ENCODE peak calls at places on chromosomes 13 and 19, in ten cellular contexts. One of them, this sample, is unnamed. For H3K9me3, the result is how much of the 10 kb centered on the place peaks cover.

GRCh38 chr13:44432595-44432994 is 59.0 kb downstream of the SERP2 start:
- DNase-seq in upper lobe of right lung: no peak
- DNase-seq in CD8-positive, alpha-beta memory T cell: no peak
- DNase-seq in IMR-90: peak
- DNase-seq in cardiac muscle cell: no peak
- DNase-seq in heart left ventricle: no peak
- DNase-seq in PC-9: no peak
- DNase-seq in lung: no peak
- DNase-seq in prostate gland: no peak
- DNase-seq in sigmoid colon: no peak
- DNase-seq in this sample: no peak

GRCh38 chr19:39246951-39247669 is 1.5 kb downstream of the IFNL4 start:
- DNase-seq in upper lobe of right lung: peak
- DNase-seq in CD8-positive, alpha-beta memory T cell: peak
- DNase-seq in IMR-90: no peak
- DNase-seq in cardiac muscle cell: no peak
- DNase-seq in heart left ventricle: no peak
- DNase-seq in PC-9: no peak
- DNase-seq in lung: no peak
- DNase-seq in prostate gland: no peak
- DNase-seq in sigmoid colon: no peak
- DNase-seq in this sample: no peak

GRCh38 chr19:29714371-29714952 is 599 bp downstream of the C19orf12 start:
- DNase-seq in upper lobe of right lung: peak
- DNase-seq in CD8-positive, alpha-beta memory T cell: no peak
- DNase-seq in IMR-90: no peak
- DNase-seq in cardiac muscle cell: no peak
- DNase-seq in heart left ventricle: no peak
- DNase-seq in PC-9: no peak
- DNase-seq in lung: no peak
- DNase-seq in prostate gland: no peak
- DNase-seq in sigmoid colon: no peak
- DNase-seq in this sample: peak

GRCh38 chr13:78137404-78138142 is 218.9 kb upstream of the EDNRB start:
- DNase-seq in upper lobe of right lung: no peak
- DNase-seq in CD8-positive, alpha-beta memory T cell: peak
- DNase-seq in IMR-90: peak
- DNase-seq in cardiac muscle cell: peak
- DNase-seq in heart left ventricle: no peak
- DNase-seq in PC-9: no peak
- DNase-seq in lung: peak
- DNase-seq in prostate gland: peak
- DNase-seq in sigmoid colon: no peak
- DNase-seq in this sample: no peak

GRCh38 chr19:15432629-15433518 is 14.1 kb upstream of the AKAP8L start:
- DNase-seq in upper lobe of right lung: peak
- DNase-seq in CD8-positive, alpha-beta memory T cell: peak
- DNase-seq in IMR-90: peak
- DNase-seq in cardiac muscle cell: peak
- DNase-seq in heart left ventricle: peak
- DNase-seq in PC-9: peak
- DNase-seq in lung: peak
- DNase-seq in prostate gland: peak
- DNase-seq in sigmoid colon: peak
- DNase-seq in this sample: peak

GRCh38 chr13:34349091-34349722 is 531.3 kb downstream of the RFC3 start:
- DNase-seq in upper lobe of right lung: no peak
- DNase-seq in CD8-positive, alpha-beta memory T cell: no peak
- DNase-seq in IMR-90: peak
- DNase-seq in cardiac muscle cell: no peak
- DNase-seq in heart left ventricle: peak
- DNase-seq in PC-9: peak
- DNase-seq in lung: peak
- DNase-seq in prostate gland: no peak
- DNase-seq in sigmoid colon: peak
- DNase-seq in this sample: no peak

GRCh38 chr13:29924482-29924884 is 74.1 kb upstream of the UBL3 start:
- DNase-seq in upper lobe of right lung: no peak
- DNase-seq in CD8-positive, alpha-beta memory T cell: no peak
- DNase-seq in IMR-90: peak
- DNase-seq in cardiac muscle cell: no peak
- DNase-seq in heart left ventricle: no peak
- DNase-seq in PC-9: peak
- DNase-seq in lung: peak
- DNase-seq in prostate gland: no peak
- DNase-seq in sigmoid colon: no peak
- DNase-seq in this sample: no peak

GRCh38 chr19:4575978-4576933 is 16.8 kb upstream of the SEMA6B start:
- DNase-seq in upper lobe of right lung: peak
- DNase-seq in CD8-positive, alpha-beta memory T cell: peak
- DNase-seq in IMR-90: peak
- DNase-seq in cardiac muscle cell: peak
- DNase-seq in heart left ventricle: peak
- DNase-seq in PC-9: no peak
- DNase-seq in lung: peak
- DNase-seq in prostate gland: peak
- DNase-seq in sigmoid colon: peak
- DNase-seq in this sample: peak

GRCh38 chr19:2976609-2977000 is 759 bp upstream of the TLE6 start:
- DNase-seq in upper lobe of right lung: no peak
- DNase-seq in CD8-positive, alpha-beta memory T cell: no peak
- DNase-seq in IMR-90: no peak
- DNase-seq in cardiac muscle cell: peak
- DNase-seq in heart left ventricle: no peak
- DNase-seq in PC-9: no peak
- DNase-seq in lung: no peak
- DNase-seq in prostate gland: no peak
- DNase-seq in sigmoid colon: no peak
- DNase-seq in this sample: no peak

GRCh38 chr19:42081584-42082258 is 5.8 kb downstream of the ZNF574 start:
- DNase-seq in upper lobe of right lung: no peak
- DNase-seq in CD8-positive, alpha-beta memory T cell: no peak
- DNase-seq in IMR-90: peak
- DNase-seq in cardiac muscle cell: no peak
- DNase-seq in heart left ventricle: no peak
- DNase-seq in PC-9: no peak
- DNase-seq in lung: no peak
- DNase-seq in prostate gland: no peak
- DNase-seq in sigmoid colon: no peak
- DNase-seq in this sample: no peak

GRCh38 chr19:35031072-35031881 is 1.0 kb downstream of the SCN1B start:
- DNase-seq in upper lobe of right lung: no peak
- DNase-seq in CD8-positive, alpha-beta memory T cell: no peak
- DNase-seq in IMR-90: peak
- DNase-seq in cardiac muscle cell: peak
- DNase-seq in heart left ventricle: peak
- DNase-seq in PC-9: no peak
- DNase-seq in lung: no peak
- DNase-seq in prostate gland: no peak
- DNase-seq in sigmoid colon: no peak
- DNase-seq in this sample: no peak

GRCh38 chr13:100535401-100536135 is 53.0 kb downstream of the GGACT start:
- DNase-seq in upper lobe of right lung: no peak
- DNase-seq in CD8-positive, alpha-beta memory T cell: no peak
- DNase-seq in IMR-90: no peak
- DNase-seq in cardiac muscle cell: no peak
- DNase-seq in heart left ventricle: no peak
- DNase-seq in PC-9: no peak
- DNase-seq in lung: no peak
- DNase-seq in prostate gland: no peak
- DNase-seq in sigmoid colon: peak
- DNase-seq in this sample: no peak

GRCh38 chr19:50510700-50511068 is 307 bp downstream of the JOSD2 start:
- DNase-seq in upper lobe of right lung: no peak
- DNase-seq in CD8-positive, alpha-beta memory T cell: no peak
- DNase-seq in IMR-90: no peak
- DNase-seq in cardiac muscle cell: no peak
- DNase-seq in heart left ventricle: no peak
- DNase-seq in PC-9: peak
- DNase-seq in lung: no peak
- DNase-seq in prostate gland: no peak
- DNase-seq in sigmoid colon: no peak
- DNase-seq in this sample: no peak

DNA sequence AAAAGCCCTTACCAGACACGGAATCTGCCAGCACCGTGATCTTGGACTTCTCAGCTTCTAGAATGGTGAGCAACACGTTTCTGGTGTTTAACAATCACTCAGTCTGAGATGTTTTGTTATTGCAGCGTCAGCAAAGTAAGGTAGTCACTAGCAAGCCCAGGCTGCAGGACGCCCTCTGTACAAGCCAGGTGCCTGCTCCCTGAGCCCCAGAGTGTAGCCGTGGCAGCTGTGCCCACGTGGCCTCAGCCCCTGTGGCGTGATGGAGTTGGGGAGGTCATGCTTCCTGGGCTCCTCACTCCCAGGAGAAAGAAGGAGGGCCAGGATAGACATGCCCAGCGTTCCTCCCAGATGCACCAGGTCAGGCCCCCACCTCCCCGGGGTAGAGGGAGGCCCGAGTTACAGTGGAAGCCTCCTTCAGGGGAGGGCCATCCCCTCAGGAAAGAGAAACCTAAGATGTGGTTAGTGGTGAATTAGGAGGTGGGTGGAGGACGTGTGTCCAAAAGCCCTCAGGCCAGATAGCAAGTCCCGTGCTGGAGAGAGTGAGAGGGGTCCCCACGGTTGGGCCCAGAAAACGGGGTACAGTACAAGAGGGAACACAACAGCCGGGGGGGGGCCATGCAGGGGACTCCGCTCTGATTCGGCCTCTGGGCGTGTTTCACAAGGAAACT is 169.6 kb upstream of the SOX1 start:
- DNase-seq in upper lobe of right lung: no peak
- DNase-seq in CD8-positive, alpha-beta memory T cell: no peak
- DNase-seq in IMR-90: no peak
- DNase-seq in cardiac muscle cell: no peak
- DNase-seq in heart left ventricle: no peak
- DNase-seq in PC-9: no peak
- DNase-seq in lung: no peak
- DNase-seq in prostate gland: no peak
- DNase-seq in sigmoid colon: peak
- DNase-seq in this sample: no peak
- H3K9me3 ChIP-seq in upper lobe of right lung: under half
- H3K9me3 ChIP-seq in CD8-positive, alpha-beta memory T cell: under half
- H3K9me3 ChIP-seq in IMR-90: half or more
- H3K9me3 ChIP-seq in cardiac muscle cell: under half
- H3K9me3 ChIP-seq in heart left ventricle: under half
- H3K9me3 ChIP-seq in PC-9: under half
- H3K9me3 ChIP-seq in lung: under half
- H3K9me3 ChIP-seq in prostate gland: under half
- H3K9me3 ChIP-seq in sigmoid colon: under half
- H3K9me3 ChIP-seq in this sample: under half

GRCh38 chr13:112220296-112220875 is 153.4 kb downstream of the SOX1 start:
- DNase-seq in upper lobe of right lung: no peak
- DNase-seq in CD8-positive, alpha-beta memory T cell: no peak
- DNase-seq in IMR-90: no peak
- DNase-seq in cardiac muscle cell: no peak
- DNase-seq in heart left ventricle: no peak
- DNase-seq in PC-9: no peak
- DNase-seq in lung: no peak
- DNase-seq in prostate gland: no peak
- DNase-seq in sigmoid colon: peak
- DNase-seq in this sample: no peak

GRCh38 chr13:112217431-112217830 is 150.5 kb downstream of the SOX1 start:
- DNase-seq in upper lobe of right lung: no peak
- DNase-seq in CD8-positive, alpha-beta memory T cell: no peak
- DNase-seq in IMR-90: no peak
- DNase-seq in cardiac muscle cell: no peak
- DNase-seq in heart left ventricle: no peak
- DNase-seq in PC-9: peak
- DNase-seq in lung: no peak
- DNase-seq in prostate gland: no peak
- DNase-seq in sigmoid colon: no peak
- DNase-seq in this sample: no peak

GRCh38 chr13:112218416-112218815 is 151.5 kb downstream of the SOX1 start:
- DNase-seq in upper lobe of right lung: no peak
- DNase-seq in CD8-positive, alpha-beta memory T cell: no peak
- DNase-seq in IMR-90: no peak
- DNase-seq in cardiac muscle cell: no peak
- DNase-seq in heart left ventricle: no peak
- DNase-seq in PC-9: no peak
- DNase-seq in lung: no peak
- DNase-seq in prostate gland: no peak
- DNase-seq in sigmoid colon: no peak
- DNase-seq in this sample: no peak

GRCh38 chr13:112220925-112221324 is 154.0 kb downstream of the SOX1 start:
- DNase-seq in upper lobe of right lung: no peak
- DNase-seq in CD8-positive, alpha-beta memory T cell: no peak
- DNase-seq in IMR-90: no peak
- DNase-seq in cardiac muscle cell: no peak
- DNase-seq in heart left ventricle: no peak
- DNase-seq in PC-9: no peak
- DNase-seq in lung: no peak
- DNase-seq in prostate gland: no peak
- DNase-seq in sigmoid colon: no peak
- DNase-seq in this sample: no peak

GRCh38 chr13:112219753-112220152 is 152.8 kb downstream of the SOX1 start:
- DNase-seq in upper lobe of right lung: no peak
- DNase-seq in CD8-positive, alpha-beta memory T cell: no peak
- DNase-seq in IMR-90: no peak
- DNase-seq in cardiac muscle cell: no peak
- DNase-seq in heart left ventricle: no peak
- DNase-seq in PC-9: no peak
- DNase-seq in lung: no peak
- DNase-seq in prostate gland: no peak
- DNase-seq in sigmoid colon: no peak
- DNase-seq in this sample: no peak
- H3K9me3 ChIP-seq in upper lobe of right lung: under half
- H3K9me3 ChIP-seq in CD8-positive, alpha-beta memory T cell: under half
- H3K9me3 ChIP-seq in IMR-90: under half
- H3K9me3 ChIP-seq in cardiac muscle cell: under half
- H3K9me3 ChIP-seq in heart left ventricle: under half
- H3K9me3 ChIP-seq in PC-9: under half
- H3K9me3 ChIP-seq in lung: under half
- H3K9me3 ChIP-seq in prostate gland: under half
- H3K9me3 ChIP-seq in sigmoid colon: under half
- H3K9me3 ChIP-seq in this sample: under half

GRCh38 chr19:52703917-52704316 is 30.9 kb downstream of the ZNF611 start:
- DNase-seq in upper lobe of right lung: no peak
- DNase-seq in CD8-positive, alpha-beta memory T cell: no peak
- DNase-seq in IMR-90: no peak
- DNase-seq in cardiac muscle cell: no peak
- DNase-seq in heart left ventricle: no peak
- DNase-seq in PC-9: no peak
- DNase-seq in lung: no peak
- DNase-seq in prostate gland: no peak
- DNase-seq in sigmoid colon: no peak
- DNase-seq in this sample: no peak
- H3K9me3 ChIP-seq in upper lobe of right lung: under half
- H3K9me3 ChIP-seq in CD8-positive, alpha-beta memory T cell: under half
- H3K9me3 ChIP-seq in IMR-90: under half
- H3K9me3 ChIP-seq in cardiac muscle cell: under half
- H3K9me3 ChIP-seq in heart left ventricle: under half
- H3K9me3 ChIP-seq in PC-9: half or more
- H3K9me3 ChIP-seq in lung: under half
- H3K9me3 ChIP-seq in prostate gland: under half
- H3K9me3 ChIP-seq in sigmoid colon: under half
- H3K9me3 ChIP-seq in this sample: under half

DNA sequence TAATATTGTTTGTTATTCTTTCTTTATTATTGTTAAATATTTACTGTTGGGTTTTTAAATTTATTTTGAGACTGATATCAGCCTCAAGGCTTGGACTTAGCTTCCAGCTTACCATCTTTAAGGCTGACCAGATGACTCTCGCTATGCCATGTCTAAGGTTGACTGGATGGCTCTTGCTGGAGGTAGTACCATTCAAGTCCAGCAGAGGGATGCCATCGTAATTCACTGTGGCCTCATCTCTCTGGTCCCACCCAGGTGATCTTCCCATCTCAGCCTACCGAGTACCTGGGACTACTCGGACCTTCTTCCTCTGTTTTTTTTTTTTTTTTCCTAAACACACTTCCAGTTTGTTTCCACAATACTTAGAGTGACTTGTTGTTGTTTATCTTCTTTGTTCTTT is 41.7 kb upstream of the ZNF91 start:
- DNase-seq in upper lobe of right lung: no peak
- DNase-seq in CD8-positive, alpha-beta memory T cell: no peak
- DNase-seq in IMR-90: no peak
- DNase-seq in cardiac muscle cell: no peak
- DNase-seq in heart left ventricle: no peak
- DNase-seq in PC-9: no peak
- DNase-seq in lung: no peak
- DNase-seq in prostate gland: no peak
- DNase-seq in sigmoid colon: no peak
- DNase-seq in this sample: no peak
- H3K9me3 ChIP-seq in upper lobe of right lung: under half
- H3K9me3 ChIP-seq in CD8-positive, alpha-beta memory T cell: under half
- H3K9me3 ChIP-seq in IMR-90: under half
- H3K9me3 ChIP-seq in cardiac muscle cell: under half
- H3K9me3 ChIP-seq in heart left ventricle: under half
- H3K9me3 ChIP-seq in PC-9: under half
- H3K9me3 ChIP-seq in lung: under half
- H3K9me3 ChIP-seq in prostate gland: under half
- H3K9me3 ChIP-seq in sigmoid colon: under half
- H3K9me3 ChIP-seq in this sample: under half